ENCODE peak calls at places on chromosomes 13 and 19, in four cellular contexts. N is prostate gland, A is heart left ventricle, I is body of pancreas. Q is an unnamed sample. For H3K9me3, the result is how much of the 10 kb centered on the place peaks cover.

GRCh38 chr13:99958402-99959126 is 13.0 kb downstream of the ZIC5 start:
- DNase-seq in N (no peak), A (no peak), I (no peak), Q (no peak)

GRCh38 chr13:36531746-36532486 is 99.6 kb downstream of the CCNA1 start:
- DNase-seq in N (no peak), A (no peak), I (no peak), Q (no peak)

GRCh38 chr13:108983273-108983672 is 353.9 kb downstream of the MYO16 start:
- DNase-seq in N (no peak), A (no peak), I (no peak), Q (no peak)

GRCh38 chr19:2542341-2543069 is 66.6 kb downstream of the GADD45B start:
- DNase-seq in N (no peak), A (no peak), I (no peak), Q (no peak)

GRCh38 chr13:85261757-85262346 is 537.4 kb downstream of the SLITRK6 start:
- DNase-seq in N (no peak), A (no peak), I (no peak), Q (no peak)

GRCh38 chr19:32691952-32692726 is 518 bp downstream of the NUDT19 start:
- DNase-seq in N (peak), A (peak), I (peak), Q (peak)

GRCh38 chr13:106882222-106882621 is 314.3 kb upstream of the ARGLU1 start:
- DNase-seq in N (no peak), A (no peak), I (no peak), Q (no peak)

GRCh38 chr19:6213266-6213595 is 66.5 kb downstream of the MLLT1 start:
- DNase-seq in N (no peak), A (no peak), I (no peak), Q (no peak)

GRCh38 chr19:6739884-6740588 is 556 bp downstream of the TRIP10 start:
- DNase-seq in N (no peak), A (peak), I (peak), Q (no peak)

GRCh38 chr13:98020271-98020670 is 66.8 kb downstream of the IPO5 start:
- DNase-seq in N (no peak), A (no peak), I (no peak), Q (no peak)

GRCh38 chr13:113599396-113599795 is 14.8 kb downstream of the TFDP1 start:
- DNase-seq in N (no peak), A (no peak), I (no peak), Q (no peak)

GRCh38 chr19:45640849-45641273 is 1.7 kb upstream of the EML2 start:
- DNase-seq in N (no peak), A (no peak), I (peak), Q (no peak)

GRCh38 chr19:1007852-1008251 is 7.6 kb downstream of the GRIN3B start:
- DNase-seq in N (no peak), A (no peak), I (no peak), Q (no peak)

GRCh38 chr13:92727118-92727517 is 499.5 kb upstream of the GPC6 start:
- DNase-seq in N (no peak), A (no peak), I (no peak), Q (no peak)

GRCh38 chr19:32436692-32437091 is 31.1 kb downstream of the DPY19L3 start:
- DNase-seq in N (no peak), A (no peak), I (no peak), Q (no peak)

GRCh38 chr19:1350861-1351260 is 32.8 kb upstream of the NDUFS7 start:
- DNase-seq in N (no peak), A (no peak), I (no peak), Q (no peak)

GRCh38 chr19:39263912-39264305 is 4.3 kb upstream of the IFNL2 start:
- DNase-seq in N (no peak), A (no peak), I (peak), Q (no peak)

GRCh38 chr19:5977222-5977784 is 637 bp downstream of the RANBP3 start:
- DNase-seq in N (no peak), A (no peak), I (no peak), Q (no peak)

GRCh38 chr19:33405491-33406461 is 32.3 kb downstream of the CEBPG start:
- DNase-seq in N (no peak), A (peak), I (no peak), Q (no peak)

GRCh38 chr19:32287086-32287485 is 58.3 kb upstream of the ZNF507 start:
- DNase-seq in N (no peak), A (no peak), I (no peak), Q (no peak)

GRCh38 chr13:32940601-32941000 is 75.6 kb upstream of the KL start:
- DNase-seq in N (no peak), A (peak), I (peak), Q (no peak)

GRCh38 chr13:97567510-97568243 is 133.7 kb downstream of the RAP2A start:
- DNase-seq in N (peak), A (no peak), I (peak), Q (no peak)

GRCh38 chr13:97946951-97947588 is 6.4 kb upstream of the IPO5 start:
- DNase-seq in N (no peak), A (no peak), I (no peak), Q (no peak)

GRCh38 chr19:56348289-56348877 is 33.7 kb upstream of the ZSCAN5A start:
- DNase-seq in N (no peak), A (no peak), I (no peak), Q (no peak)

GRCh38 chr13:112078216-112078615 is 11.3 kb downstream of the SOX1 start:
- DNase-seq in N (no peak), A (no peak), I (no peak), Q (no peak)

GRCh38 chr19:5680083-5680436 is 256 bp downstream of the MICOS13 start:
- DNase-seq in N (no peak), A (peak), I (no peak), Q (no peak)

GRCh38 chr19:30064021-30064699 is 122.1 kb downstream of the URI1 start:
- DNase-seq in N (no peak), A (no peak), I (no peak), Q (no peak)

GRCh38 chr13:98488736-98489135 is 88.2 kb downstream of the STK24 start:
- DNase-seq in N (no peak), A (no peak), I (no peak), Q (no peak)

GRCh38 chr19:4064551-4065260 is 2.0 kb downstream of the ZBTB7A start:
- DNase-seq in N (peak), A (peak), I (peak), Q (no peak)

GRCh38 chr19:709196-709964 is 645 bp downstream of the PALM start:
- DNase-seq in N (no peak), A (no peak), I (no peak), Q (no peak)

GRCh38 chr13:113967206-113967720 is 6.6 kb downstream of the C13orf46 start:
- DNase-seq in N (no peak), A (no peak), I (no peak), Q (no peak)

GRCh38 chr19:18435185-18435841 is 2.6 kb downstream of the ISYNA1 start:
- DNase-seq in N (no peak), A (no peak), I (no peak), Q (no peak)

GRCh38 chr19:20276011-20276738 is 109.2 kb downstream of the ZNF486 start:
- DNase-seq in N (no peak), A (no peak), I (no peak), Q (no peak)

GRCh38 chr13:38350114-38350617 is 515 bp downstream of the UFM1 start:
- DNase-seq in N (peak), A (peak), I (peak), Q (no peak)
- TF ChIP-seq POLR2A in N (peak), A (no peak), I (no peak), Q (no peak)

GRCh38 chr19:35991731-35992450 is 3.1 kb upstream of the SDHAF1 start:
- DNase-seq in N (no peak), A (no peak), I (no peak), Q (no peak)
- H3K9me3 ChIP-seq in N (under half), A (under half), I (under half), Q (under half)

DNA sequence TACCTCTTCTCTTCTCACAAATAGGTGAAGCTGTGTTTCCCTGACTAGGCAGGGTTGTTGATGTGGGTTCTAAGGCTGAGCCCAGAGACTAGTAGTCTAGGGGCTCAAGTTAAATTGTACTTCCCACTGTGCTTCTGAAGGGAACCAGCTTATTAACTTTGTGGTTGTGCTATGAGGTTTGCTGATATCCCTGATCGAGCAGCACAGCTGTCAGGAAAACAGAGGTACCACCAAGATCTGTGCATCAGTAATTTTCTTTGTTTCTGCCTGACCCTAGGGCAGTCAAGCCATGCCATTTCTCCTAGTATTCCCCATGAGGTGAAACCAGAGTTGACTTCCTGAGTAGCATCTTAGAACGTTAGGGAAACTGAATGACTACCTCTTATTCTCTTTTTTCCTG is 853.8 kb upstream of the MIR17HG start:
- DNase-seq in N (no peak), A (no peak), I (no peak), Q (no peak)
- TF ChIP-seq CTCF in N (no peak), A (no peak), I (no peak), Q (no peak)

GRCh38 chr19:35612559-35613321 is at the start of gene HAUS5:
- DNase-seq in N (peak), A (peak), I (peak), Q (peak)
- TF ChIP-seq POLR2A in N (peak), A (no peak), I (peak), Q (no peak)

GRCh38 chr13:110554946-110555345 is 6.6 kb downstream of the RAB20 start:
- DNase-seq in N (no peak), A (no peak), I (no peak), Q (no peak)
- H3K9me3 ChIP-seq in N (under half), A (under half), I (under half), Q (under half)

GRCh38 chr19:50535672-50536071 is 22.0 kb upstream of the ASPDH start:
- DNase-seq in N (no peak), A (no peak), I (no peak), Q (no peak)

GRCh38 chr19:50536662-50537305 is 23.1 kb upstream of the ASPDH start:
- DNase-seq in N (no peak), A (no peak), I (no peak), Q (no peak)

GRCh38 chr19:50537306-50537685 is 23.6 kb upstream of the ASPDH start:
- DNase-seq in N (no peak), A (no peak), I (no peak), Q (no peak)

GRCh38 chr19:50534478-50534877 is 20.8 kb upstream of the ASPDH start:
- DNase-seq in N (no peak), A (no peak), I (no peak), Q (no peak)

GRCh38 chr19:50537769-50538230 is 24.1 kb upstream of the ASPDH start:
- DNase-seq in N (peak), A (peak), I (peak), Q (no peak)
- TF ChIP-seq CTCF in N (peak), A (peak), I (peak), Q (peak)

DNA sequence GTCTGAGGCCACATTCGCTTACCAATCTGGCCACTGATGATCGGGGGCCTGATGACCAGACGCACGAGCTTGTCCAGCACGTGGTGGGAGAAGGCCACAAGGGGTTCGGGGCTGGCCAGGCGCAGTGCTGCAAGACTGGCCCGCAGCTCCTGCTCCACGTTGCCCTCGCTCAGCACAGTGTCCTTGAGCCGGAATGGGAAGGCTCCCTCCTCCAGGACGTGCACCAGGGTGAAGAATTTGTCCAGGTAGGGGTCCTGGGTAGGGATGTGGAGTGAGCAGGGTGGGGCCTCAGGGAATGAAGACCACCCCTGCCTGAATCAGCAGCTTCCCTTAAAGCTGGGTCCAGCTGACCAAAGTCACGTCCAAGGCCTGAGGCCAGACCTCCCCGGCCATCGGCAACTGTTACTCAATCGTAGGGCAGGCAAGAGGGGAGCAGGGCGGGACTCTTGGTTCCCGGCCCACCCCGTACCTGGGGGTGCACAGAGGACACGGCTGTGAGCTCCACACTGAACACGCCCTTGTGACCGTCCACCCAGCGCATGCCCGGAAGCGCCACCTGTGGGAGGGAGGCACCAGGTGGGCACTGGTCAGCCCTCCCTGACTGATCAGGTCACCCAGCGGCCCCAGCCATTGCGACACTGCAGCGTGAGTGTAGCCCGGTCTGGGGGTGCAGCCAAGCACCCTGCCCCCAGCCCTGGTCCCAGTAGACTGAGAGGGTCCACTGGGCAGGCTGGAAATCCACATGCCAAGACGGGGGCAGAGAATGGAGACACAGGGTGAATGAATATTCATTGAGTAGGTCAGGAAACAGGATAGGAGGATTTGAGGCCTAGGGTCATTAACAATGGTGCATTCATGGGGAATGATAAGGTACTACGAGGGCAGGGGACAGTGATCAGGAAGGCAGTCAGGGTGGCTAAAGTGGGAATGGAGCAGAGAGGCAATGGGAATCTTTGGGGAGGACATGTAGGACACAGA is 2.8 kb upstream of the ANGPTL8 start:
- DNase-seq in N (no peak), A (no peak), I (no peak), Q (no peak)
- TF ChIP-seq POLR2A in N (no peak), A (no peak), I (no peak), Q (no peak)

GRCh38 chr19:36719687-36720556 is 32.5 kb downstream of the ZNF567 start:
- DNase-seq in N (no peak), A (no peak), I (no peak), Q (no peak)
- H3K9me3 ChIP-seq in N (under half), A (under half), I (under half), Q (half or more)